ENCODE peak calls at places on chromosomes 13 and 19, in ten cellular contexts. D, G, S, V, X, Q, Z, A, E and F are unnamed samples.

GRCh38 chr13:35994131-35994966 is 136.8 kb downstream of the DCLK1 start:
- DNase-seq in D (peak; percentile 84), G (peak; percentile 37), S (no peak), V (peak; percentile 96), X (no peak), Q (no peak), Z (no peak), A (no peak), E (no peak), F (no peak)

GRCh38 chr13:63010072-63010658 is 1594.5 kb upstream of the PCDH20 start:
- DNase-seq in D (no peak), G (no peak), S (no peak), V (no peak), X (no peak), Q (no peak), Z (no peak), A (peak; percentile 21), E (no peak), F (no peak)

GRCh38 chr13:77698211-77699058 is 948 bp downstream of the SLAIN1 start:
- DNase-seq in D (no peak), G (peak; percentile 29), S (peak; percentile 36), V (no peak), X (peak; percentile 13), Q (peak; percentile 46), Z (peak; percentile 46), A (peak; percentile 62), E (peak; percentile 37), F (peak; percentile 74)

GRCh38 chr19:5204212-5204611 is 136.4 kb downstream of the PTPRS start:
- DNase-seq in D (no peak), G (no peak), S (no peak), V (no peak), X (no peak), Q (no peak), Z (no peak), A (no peak), E (no peak), F (no peak)

GRCh38 chr13:31042501-31043165 is 110.2 kb downstream of the TEX26 start:
- DNase-seq in D (no peak), G (no peak), S (no peak), V (no peak), X (no peak), Q (no peak), Z (no peak), A (no peak), E (no peak), F (no peak)

GRCh38 chr13:71721117-71721516 is 145.9 kb downstream of the DACH1 start:
- DNase-seq in D (no peak), G (no peak), S (no peak), V (no peak), X (no peak), Q (no peak), Z (no peak), A (no peak), E (no peak), F (no peak)

GRCh38 chr19:45768644-45769053 is 403 bp downstream of the SIX5 start:
- DNase-seq in D (peak; percentile 59), G (peak; percentile 54), S (no peak), V (peak; percentile 43), X (no peak), Q (peak; percentile 54), Z (no peak), A (peak; percentile 51), E (peak; percentile 35), F (peak; percentile 88)

GRCh38 chr13:48600374-48601364 is 53.1 kb upstream of the CYSLTR2 start:
- DNase-seq in D (no peak), G (no peak), S (no peak), V (peak; percentile 32), X (no peak), Q (no peak), Z (no peak), A (no peak), E (no peak), F (no peak)

GRCh38 chr13:78121459-78122348 is 203.1 kb upstream of the EDNRB start:
- DNase-seq in D (peak; percentile 34), G (peak; percentile 31), S (no peak), V (peak; percentile 81), X (no peak), Q (peak; percentile 46), Z (no peak), A (peak; percentile 88), E (no peak), F (no peak)

GRCh38 chr19:5588906-5589676 is 21.3 kb upstream of the TINCR start:
- DNase-seq in D (no peak), G (no peak), S (no peak), V (no peak), X (no peak), Q (no peak), Z (no peak), A (no peak), E (no peak), F (peak; percentile 61)

GRCh38 chr19:3161453-3161852 is 17.1 kb upstream of the S1PR4 start:
- DNase-seq in D (peak; percentile 69), G (peak; percentile 57), S (no peak), V (peak; percentile 72), X (no peak), Q (no peak), Z (no peak), A (no peak), E (no peak), F (no peak)

GRCh38 chr13:111975539-111976473 is 91.1 kb upstream of the SOX1 start:
- DNase-seq in D (no peak), G (no peak), S (no peak), V (no peak), X (no peak), Q (no peak), Z (no peak), A (no peak), E (no peak), F (peak; percentile 54)

GRCh38 chr13:108272333-108272732 is 2.8 kb downstream of the TNFSF13B start:
- DNase-seq in D (no peak), G (no peak), S (no peak), V (peak; percentile 43), X (no peak), Q (no peak), Z (no peak), A (no peak), E (no peak), F (no peak)

GRCh38 chr13:107275945-107276614 is 708.1 kb upstream of the ARGLU1 start:
- DNase-seq in D (peak; percentile 59), G (no peak), S (no peak), V (peak; percentile 15), X (no peak), Q (no peak), Z (no peak), A (no peak), E (no peak), F (no peak)

GRCh38 chr13:34347784-34348573 is 530.0 kb downstream of the RFC3 start:
- DNase-seq in D (no peak), G (no peak), S (no peak), V (no peak), X (no peak), Q (peak; percentile 63), Z (no peak), A (peak; percentile 27), E (no peak), F (no peak)

GRCh38 chr13:97112451-97113152 is 109.5 kb upstream of the MBNL2 start:
- DNase-seq in D (no peak), G (peak; percentile 45), S (no peak), V (no peak), X (no peak), Q (no peak), Z (no peak), A (no peak), E (no peak), F (no peak)

GRCh38 chr13:110525328-110526319 is 35.9 kb downstream of the RAB20 start:
- DNase-seq in D (no peak), G (no peak), S (peak; percentile 72), V (no peak), X (no peak), Q (no peak), Z (no peak), A (no peak), E (no peak), F (peak; percentile 51)

GRCh38 chr13:113900646-113901045 is 36.8 kb upstream of the GAS6 start:
- DNase-seq in D (no peak), G (no peak), S (no peak), V (no peak), X (no peak), Q (no peak), Z (no peak), A (no peak), E (no peak), F (no peak)